ENCODE peak calls at places on chromosomes 5 and 9, in six cellular contexts. K is T-helper 1 cell, V is cerebellar cortex, J is GM04503, C is Daoy, P is foreskin fibroblast. T is an unnamed sample.

GRCh38 chr9:78035369-78035993 is 3.9 kb upstream of the GNAQ start:
- DNase-seq in P (peak), C (peak), V (peak), K (peak), J (no peak), T (peak)

GRCh38 chr5:172452398-172453205 is 1.7 kb downstream of the SH3PXD2B start:
- DNase-seq in J (no peak), P (peak), V (peak), K (no peak), C (peak), T (peak)

GRCh38 chr5:113343343-113343742 is 91.4 kb downstream of the TSSK1B start:
- DNase-seq in V (no peak), P (peak), K (no peak), J (no peak), C (peak), T (no peak)

GRCh38 chr9:95477885-95478790 is 38.6 kb downstream of the PTCH1 start:
- DNase-seq in P (no peak), K (no peak), J (no peak), C (no peak), V (no peak), T (no peak)

GRCh38 chr5:54098267-54098666 is 212.1 kb downstream of the ARL15 start:
- DNase-seq in K (no peak), C (no peak), V (no peak), P (no peak), J (no peak), T (no peak)

GRCh38 chr5:95924720-95925119 is 36.9 kb downstream of the ELL2 start:
- DNase-seq in C (no peak), K (no peak), P (peak), J (no peak), V (no peak), T (no peak)

GRCh38 chr5:78458843-78459242 is 98.4 kb downstream of the SCAMP1 start:
- DNase-seq in C (no peak), V (no peak), P (no peak), J (no peak), K (no peak), T (no peak)

GRCh38 chr5:9358961-9359686 is 186.8 kb downstream of the SEMA5A start:
- DNase-seq in V (no peak), K (no peak), C (no peak), P (peak), J (no peak), T (peak)

GRCh38 chr5:43661102-43661501 is 58.1 kb downstream of the NNT start:
- DNase-seq in J (no peak), C (peak), P (no peak), V (peak), K (no peak), T (no peak)

GRCh38 chr9:110206388-110206787 is 1.6 kb downstream of the C9orf152 start:
- DNase-seq in J (no peak), P (no peak), V (no peak), K (no peak), C (no peak), T (no peak)

GRCh38 chr9:98193336-98193944 is 1.0 kb upstream of the CORO2A start:
- DNase-seq in P (no peak), V (no peak), C (no peak), J (no peak), K (no peak), T (no peak)

GRCh38 chr9:125506045-125506444 is 201.0 kb downstream of the MAPKAP1 start:
- DNase-seq in V (no peak), K (no peak), P (no peak), C (no peak), J (no peak), T (no peak)

GRCh38 chr5:76808142-76808691 is 10.6 kb upstream of the F2RL1 start:
- DNase-seq in V (no peak), K (no peak), C (peak), P (no peak), J (no peak), T (no peak)

GRCh38 chr9:126947529-126947928 is 32.9 kb downstream of the RALGPS1 start:
- DNase-seq in V (no peak), J (no peak), C (no peak), K (peak), P (no peak), T (no peak)

GRCh38 chr9:96875460-96876142 is 21.3 kb upstream of the ZNF782 start:
- DNase-seq in J (no peak), V (peak), K (peak), C (peak), P (peak), T (no peak)

GRCh38 chr5:178123987-178124925 is 6.6 kb upstream of the RMND5B start:
- DNase-seq in K (no peak), V (no peak), C (no peak), P (no peak), J (no peak), T (no peak)

GRCh38 chr9:6630502-6631206 is 14.9 kb downstream of the GLDC start:
- DNase-seq in P (no peak), C (no peak), K (no peak), V (no peak), J (no peak), T (no peak)

GRCh38 chr5:65871182-65871581 is 55.2 kb upstream of the ERBIN start:
- DNase-seq in V (no peak), P (peak), K (no peak), J (no peak), C (peak), T (no peak)

GRCh38 chr5:16935271-16936149 is 578 bp downstream of the MYO10 start:
- DNase-seq in J (no peak), C (peak), P (no peak), K (no peak), V (no peak), T (no peak)

GRCh38 chr5:31047621-31048020 is 145.9 kb upstream of the CDH6 start:
- DNase-seq in C (no peak), P (no peak), J (no peak), V (no peak), K (no peak), T (no peak)

GRCh38 chr5:82601085-82601484 is 322.9 kb upstream of the RPS23 start:
- DNase-seq in J (no peak), C (no peak), K (no peak), V (no peak), P (no peak), T (no peak)

GRCh38 chr9:73151653-73152382 is at the start of gene ANXA1:
- DNase-seq in P (peak), C (peak), J (peak), K (peak), V (no peak), T (peak)

GRCh38 chr9:128116104-128117083 is 11.1 kb downstream of the PTGES2 start:
- DNase-seq in P (no peak), J (no peak), K (no peak), V (no peak), C (no peak), T (no peak)

GRCh38 chr5:5629579-5629978 is 207.1 kb downstream of the ICE1 start:
- DNase-seq in K (no peak), C (peak), P (no peak), V (no peak), J (no peak), T (no peak)

GRCh38 chr9:99889120-99889519 is 17.3 kb upstream of the STX17 start:
- DNase-seq in P (no peak), C (no peak), J (no peak), V (no peak), K (no peak), T (no peak)

GRCh38 chr5:469752-470483 is 26.9 kb downstream of the EXOC3 start:
- DNase-seq in K (no peak), P (no peak), J (no peak), C (no peak), V (no peak), T (no peak)

GRCh38 chr9:82021198-82021597 is 32.6 kb downstream of the SPATA31D1 start:
- DNase-seq in C (peak), J (peak), K (no peak), V (peak), P (peak), T (peak)

GRCh38 chr5:96151891-96152290 is 190.2 kb upstream of the ELL2 start:
- DNase-seq in V (no peak), J (no peak), K (no peak), C (no peak), P (no peak), T (no peak)

GRCh38 chr5:16733597-16733996 is 116.8 kb upstream of the RETREG1 start:
- DNase-seq in K (no peak), J (no peak), V (no peak), P (no peak), C (no peak), T (no peak)

GRCh38 chr5:132979367-132979935 is 16.0 kb upstream of the AFF4 start:
- DNase-seq in P (peak), K (no peak), J (no peak), C (peak), V (no peak), T (no peak)

GRCh38 chr9:133563286-133564213 is 29.0 kb downstream of the ADAMTSL2 start:
- DNase-seq in P (no peak), C (peak), K (no peak), V (no peak), J (no peak), T (no peak)

GRCh38 chr5:73022480-73023169 is 66.8 kb downstream of the FCHO2 start:
- DNase-seq in C (no peak), V (no peak), J (no peak), K (no peak), P (no peak), T (no peak)

GRCh38 chr5:151758141-151758429 is 346 bp downstream of the ATOX1 start:
- DNase-seq in P (no peak), C (peak), J (no peak), K (no peak), V (no peak), T (no peak)

GRCh38 chr9:68560131-68560844 is 19.6 kb upstream of the TMEM252 start:
- DNase-seq in K (peak), C (peak), P (no peak), V (peak), J (no peak), T (no peak)

GRCh38 chr5:133049726-133050048 is 2.1 kb upstream of the HSPA4 start:
- DNase-seq in C (no peak), K (no peak), P (no peak), J (no peak), V (no peak), T (no peak)

GRCh38 chr5:65102826-65103673 is 334.3 kb downstream of the CWC27 start:
- DNase-seq in K (peak), P (no peak), C (peak), V (peak), J (no peak), T (no peak)

GRCh38 chr5:166236327-166236726 is 2055.1 kb upstream of the WWC1 start:
- DNase-seq in P (no peak), J (no peak), V (no peak), K (no peak), C (no peak), T (no peak)

GRCh38 chr5:133939668-133940067 is 28.8 kb downstream of the C5orf15 start:
- DNase-seq in P (no peak), K (no peak), V (no peak), C (no peak), J (no peak), T (no peak)

GRCh38 chr9:110659891-110660541 is 8.6 kb upstream of the MUSK start:
- DNase-seq in C (peak), V (no peak), J (no peak), K (no peak), P (peak), T (peak)